ENCODE peak calls at places on chromosome 16, in four cellular contexts. D, A, W and J are unnamed samples.
A peak's percentile ranks its signal among the peaks of the same experiment; 100 is the strongest.

GRCh38 chr16:51762081-51762995 is 611.3 kb upstream of the SALL1 start:
- DNase-seq in D (peak; percentile 48), A (peak; percentile 84), W (peak; percentile 70), J (peak; percentile 51)

GRCh38 chr16:14249291-14250032 is 178.3 kb downstream of the MRTFB start:
- DNase-seq in D (peak; percentile 22), A (peak; percentile 34), W (peak; percentile 43), J (peak; percentile 71)

GRCh38 chr16:3759736-3760135 is 42.4 kb upstream of the TRAP1 start:
- DNase-seq in D (no peak), A (no peak), W (no peak), J (no peak)

GRCh38 chr16:85046957-85047866 is 19.6 kb downstream of the KIAA0513 start:
- DNase-seq in D (no peak), A (peak; percentile 76), W (no peak), J (peak; percentile 97)

GRCh38 chr16:11306997-11307638 is 26.0 kb upstream of the PRM1 start:
- DNase-seq in D (no peak), A (no peak), W (no peak), J (no peak)

GRCh38 chr16:88731699-88732098 is 25.4 kb downstream of the CTU2 start:
- DNase-seq in D (no peak), A (no peak), W (no peak), J (no peak)

GRCh38 chr16:80107900-80108299 is 432.9 kb upstream of the DYNLRB2 start:
- DNase-seq in D (no peak), A (no peak), W (no peak), J (no peak)

GRCh38 chr16:58628845-58629680 is 563 bp downstream of the CNOT1 start:
- DNase-seq in D (peak; percentile 23), A (peak; percentile 49), W (peak; percentile 8), J (peak; percentile 88)

GRCh38 chr16:66923247-66923851 is 2.0 kb downstream of the RRAD start:
- DNase-seq in D (no peak), A (no peak), W (peak; percentile 47), J (no peak)

GRCh38 chr16:47507701-47508100 is 46.6 kb downstream of the PHKB start:
- DNase-seq in D (no peak), A (no peak), W (peak; percentile 10), J (no peak)

GRCh38 chr16:56193951-56194726 is 2.9 kb downstream of the GNAO1 start:
- DNase-seq in D (peak; percentile 46), A (peak; percentile 75), W (peak; percentile 55), J (peak; percentile 49)

GRCh38 chr16:53518550-53519416 is 15.8 kb upstream of the AKTIP start:
- DNase-seq in D (no peak), A (no peak), W (peak; percentile 54), J (no peak)

GRCh38 chr16:80570106-80570478 is 29.3 kb downstream of the DYNLRB2 start:
- DNase-seq in D (no peak), A (no peak), W (peak; percentile 37), J (no peak)

GRCh38 chr16:27406729-27407128 is 4.8 kb downstream of the IL21R start:
- DNase-seq in D (no peak), A (no peak), W (no peak), J (no peak)

GRCh38 chr16:50274771-50275415 is 8.5 kb downstream of the ADCY7 start:
- DNase-seq in D (no peak), A (no peak), W (no peak), J (no peak)

GRCh38 chr16:29192329-29193247 is 207.7 kb downstream of the LAT start:
- DNase-seq in D (no peak), A (no peak), W (no peak), J (peak; percentile 12)

GRCh38 chr16:25635449-25635848 is 56.3 kb upstream of the HS3ST4 start:
- DNase-seq in D (no peak), A (no peak), W (no peak), J (no peak)

GRCh38 chr16:56617212-56618085 is 8.1 kb upstream of the MT1E start:
- DNase-seq in D (no peak), A (peak; percentile 79), W (peak; percentile 57), J (no peak)

GRCh38 chr16:79601092-79601977 is 798 bp upstream of the MAF start:
- DNase-seq in D (no peak), A (peak; percentile 36), W (no peak), J (peak; percentile 1)

GRCh38 chr16:19858006-19858653 is 26.5 kb downstream of the GPRC5B start:
- DNase-seq in D (no peak), A (no peak), W (no peak), J (no peak)

GRCh38 chr16:50371936-50372595 is 3.3 kb upstream of the BRD7 start:
- DNase-seq in D (no peak), A (peak; percentile 30), W (no peak), J (no peak)

GRCh38 chr16:28925386-28926228 is 569 bp upstream of the RABEP2 start:
- DNase-seq in D (peak; percentile 31), A (peak; percentile 69), W (peak; percentile 68), J (peak; percentile 84)

GRCh38 chr16:85136213-85136704 is 24.0 kb upstream of the CIBAR2 start:
- DNase-seq in D (no peak), A (no peak), W (no peak), J (no peak)

GRCh38 chr16:11325404-11326083 is 19.7 kb upstream of the RMI2 start:
- DNase-seq in D (no peak), A (no peak), W (no peak), J (no peak)

GRCh38 chr16:65658339-65659275 is 536.7 kb upstream of the CDH11 start:
- DNase-seq in D (no peak), A (no peak), W (peak; percentile 86), J (no peak)

GRCh38 chr16:11225677-11226549 is 30.1 kb downstream of the SOCS1 start:
- DNase-seq in D (no peak), A (no peak), W (no peak), J (no peak)

GRCh38 chr16:26981266-26981938 is 85.3 kb upstream of the C16orf82 start:
- DNase-seq in D (no peak), A (no peak), W (peak; percentile 93), J (no peak)

GRCh38 chr16:63289834-63290460 is 1253.7 kb upstream of the CDH8 start:
- DNase-seq in D (no peak), A (peak; percentile 49), W (no peak), J (peak; percentile 38)

GRCh38 chr16:505479-506245 is 21.9 kb upstream of the CAPN15 start:
- DNase-seq in D (no peak), A (no peak), W (no peak), J (no peak)
- TF ChIP-seq POLR2A in D (no peak), A (no peak), W (no peak), J (no peak)

DNA sequence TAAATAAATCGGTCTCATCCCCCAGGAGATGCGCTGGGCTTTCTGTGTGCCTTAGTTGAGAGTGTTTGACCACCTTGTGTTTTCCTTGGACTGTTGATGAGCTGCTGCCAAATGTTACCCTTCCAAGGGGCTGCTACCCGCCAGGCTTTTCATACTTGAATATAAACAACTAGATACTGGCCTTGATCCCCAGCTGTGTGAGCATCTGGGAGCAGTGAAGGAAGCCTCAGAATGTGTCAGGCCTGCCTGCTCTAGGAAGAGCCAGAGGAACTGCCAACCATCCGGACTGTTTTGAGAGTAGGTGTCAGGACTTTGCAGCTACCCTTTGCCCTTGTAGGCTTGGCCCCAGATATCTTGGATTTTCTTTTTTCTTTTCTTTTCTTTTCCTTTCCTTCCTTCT is 57.8 kb downstream of the LDHD start:
- DNase-seq in D (no peak), A (no peak), W (peak; percentile 43), J (no peak)
- TF ChIP-seq POLR2A in D (no peak), A (no peak), W (no peak), J (no peak)

GRCh38 chr16:86575095-86575685 is 3.2 kb upstream of the FOXL1 start:
- DNase-seq in D (no peak), A (no peak), W (no peak), J (no peak)

GRCh38 chr16:86576591-86577313 is 1.6 kb upstream of the FOXL1 start:
- DNase-seq in D (no peak), A (no peak), W (no peak), J (no peak)

GRCh38 chr16:86577314-86577971 is 906 bp upstream of the FOXL1 start:
- DNase-seq in D (no peak), A (no peak), W (peak; percentile 96), J (no peak)

GRCh38 chr16:86574646-86575045 is 3.7 kb upstream of the FOXL1 start:
- DNase-seq in D (no peak), A (no peak), W (no peak), J (no peak)

GRCh38 chr16:86575754-86576557 is 2.4 kb upstream of the FOXL1 start:
- DNase-seq in D (peak; percentile 86), A (peak; percentile 46), W (peak; percentile 97), J (peak; percentile 45)
- TF ChIP-seq POLR2A in D (peak; percentile 80), A (no peak), W (peak; percentile 95), J (no peak)

GRCh38 chr16:73725147-73725546 is 571.5 kb upstream of the PSMD7 start:
- DNase-seq in D (no peak), A (no peak), W (no peak), J (no peak)
- TF ChIP-seq POLR2A in D (no peak), A (no peak), W (no peak), J (no peak)

DNA sequence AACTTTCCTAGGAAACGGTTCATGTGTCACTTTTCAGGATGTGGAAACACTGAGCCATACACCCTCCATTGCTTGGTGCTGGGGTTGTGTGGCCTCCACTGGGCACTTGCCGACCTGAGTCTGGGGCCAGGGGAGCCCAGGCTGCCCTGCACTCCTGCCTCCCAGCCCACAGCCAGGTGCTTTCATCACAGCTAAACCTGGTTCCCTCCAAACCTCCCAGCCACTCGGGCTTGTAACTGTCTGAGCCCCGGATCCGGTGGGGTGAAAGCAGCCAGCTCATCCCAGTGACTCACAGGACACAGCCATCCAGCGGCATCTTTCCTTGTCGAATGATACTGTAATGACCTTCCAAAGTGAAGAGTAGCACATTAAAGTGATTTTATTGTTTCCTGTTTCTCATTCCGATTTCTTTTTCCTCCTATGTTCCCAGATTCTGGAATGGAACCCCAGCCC is 19.8 kb downstream of the CARHSP1 start:
- DNase-seq in D (no peak), A (no peak), W (peak; percentile 75), J (no peak)
- TF ChIP-seq POLR2A in D (no peak), A (no peak), W (no peak), J (no peak)

DNA sequence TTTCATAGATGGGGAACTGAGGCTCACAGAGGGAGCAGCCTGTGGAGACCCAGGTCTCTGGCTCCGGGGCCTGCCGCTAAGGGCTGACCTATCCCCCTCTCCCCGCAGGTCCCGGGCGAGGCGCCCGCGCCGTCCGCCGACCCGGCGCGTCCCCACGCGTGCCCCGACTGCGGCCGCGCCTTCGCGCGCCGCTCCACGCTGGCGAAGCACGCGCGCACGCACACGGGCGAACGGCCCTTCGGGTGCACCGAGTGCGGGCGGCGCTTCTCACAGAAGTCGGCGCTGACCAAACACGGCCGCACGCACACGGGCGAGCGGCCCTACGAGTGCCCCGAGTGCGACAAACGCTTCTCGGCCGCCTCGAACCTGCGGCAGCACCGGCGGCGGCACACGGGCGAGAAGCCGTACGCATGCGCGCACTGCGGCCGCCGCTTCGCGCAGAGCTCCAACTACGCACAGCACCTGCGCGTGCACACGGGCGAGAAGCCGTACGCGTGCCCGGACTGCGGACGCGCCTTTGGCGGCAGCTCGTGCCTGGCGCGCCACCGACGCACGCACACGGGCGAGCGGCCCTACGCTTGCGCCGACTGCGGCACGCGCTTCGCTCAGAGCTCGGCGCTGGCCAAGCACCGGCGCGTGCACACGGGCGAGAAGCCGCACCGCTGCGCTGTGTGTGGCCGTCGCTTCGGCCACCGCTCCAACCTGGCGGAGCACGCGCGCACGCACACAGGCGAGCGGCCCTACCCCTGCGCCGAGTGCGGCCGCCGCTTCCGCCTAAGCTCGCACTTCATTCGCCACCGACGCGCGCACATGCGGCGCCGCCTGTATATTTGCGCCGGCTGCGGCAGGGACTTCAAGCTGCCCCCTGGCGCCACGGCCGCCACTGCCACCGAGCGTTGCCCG is 10.3 kb downstream of the ZNF771 start:
- DNase-seq in D (no peak), A (peak; percentile 92), W (peak; percentile 88), J (peak; percentile 93)
- TF ChIP-seq POLR2A in D (no peak), A (peak; percentile 72), W (no peak), J (peak; percentile 78)